ENCODE peak calls at places on chromosomes 12 and 14, in seven cellular contexts. X is A549, Y is suprapubic skin, U is sigmoid colon, W is H1, F is ovary, V is upper lobe of left lung. H is an unnamed sample.

GRCh38 chr12:62919827-62920226 is 15.1 kb downstream of the PPM1H start:
- DNase-seq in X (no peak), Y (no peak), U (no peak), W (no peak), F (peak; percentile 27), V (no peak), H (no peak)

GRCh38 chr12:1591543-1591942 is 2.8 kb downstream of the FBXL14 start:
- DNase-seq in X (no peak), Y (no peak), U (no peak), W (no peak), F (no peak), V (no peak), H (no peak)

GRCh38 chr14:67526676-67527459 is 6.2 kb upstream of the PLEKHH1 start:
- DNase-seq in X (peak; percentile 54), Y (no peak), U (no peak), W (no peak), F (peak; percentile 29), V (no peak), H (peak; percentile 49)

GRCh38 chr14:43568022-43568421 is 939.1 kb downstream of the FSCB start:
- DNase-seq in X (no peak), Y (no peak), U (no peak), W (no peak), F (no peak), V (no peak), H (no peak)

GRCh38 chr14:52700701-52701172 is 5.4 kb upstream of the ERO1A start:
- DNase-seq in X (no peak), Y (no peak), U (no peak), W (no peak), F (no peak), V (no peak), H (no peak)

GRCh38 chr14:50954811-50955372 is 10.6 kb upstream of the PYGL start:
- DNase-seq in X (peak; percentile 61), Y (no peak), U (no peak), W (no peak), F (no peak), V (no peak), H (no peak)

GRCh38 chr12:32893008-32893407 is 3.6 kb downstream of the PKP2 start:
- DNase-seq in X (no peak), Y (no peak), U (no peak), W (no peak), F (no peak), V (no peak), H (no peak)

GRCh38 chr12:100688451-100688864 is 106.1 kb upstream of the ANO4 start:
- DNase-seq in X (no peak), Y (no peak), U (no peak), W (no peak), F (no peak), V (no peak), H (no peak)

GRCh38 chr14:63267171-63267570 is 51.6 kb downstream of the GPHB5 start:
- DNase-seq in X (no peak), Y (no peak), U (no peak), W (no peak), F (no peak), V (no peak), H (no peak)

GRCh38 chr14:80955434-80955939 is at the start of gene TSHR:
- DNase-seq in X (peak; percentile 7), Y (no peak), U (no peak), W (no peak), F (no peak), V (no peak), H (no peak)

GRCh38 chr14:21455912-21456667 is at the start of gene CHD8:
- DNase-seq in X (peak; percentile 99), Y (peak; percentile 100), U (peak; percentile 100), W (peak; percentile 100), F (peak; percentile 99), V (peak; percentile 100), H (peak; percentile 100)
- TF ChIP-seq EP300 in X (no peak), Y (no peak), U (no peak), W (no peak), F (no peak), V (no peak), H (no peak)

GRCh38 chr14:68817513-68818212 is 24.8 kb upstream of the ZFP36L1 start:
- DNase-seq in X (no peak), Y (no peak), U (no peak), W (no peak), F (peak; percentile 41), V (no peak), H (no peak)

GRCh38 chr14:68820999-68821683 is 28.3 kb upstream of the ZFP36L1 start:
- DNase-seq in X (no peak), Y (no peak), U (no peak), W (no peak), F (no peak), V (no peak), H (no peak)

GRCh38 chr14:68820536-68820935 is 27.7 kb upstream of the ZFP36L1 start:
- DNase-seq in X (no peak), Y (no peak), U (no peak), W (no peak), F (no peak), V (no peak), H (no peak)

GRCh38 chr14:68820119-68820518 is 27.3 kb upstream of the ZFP36L1 start:
- DNase-seq in X (no peak), Y (no peak), U (no peak), W (no peak), F (no peak), V (no peak), H (no peak)

DNA sequence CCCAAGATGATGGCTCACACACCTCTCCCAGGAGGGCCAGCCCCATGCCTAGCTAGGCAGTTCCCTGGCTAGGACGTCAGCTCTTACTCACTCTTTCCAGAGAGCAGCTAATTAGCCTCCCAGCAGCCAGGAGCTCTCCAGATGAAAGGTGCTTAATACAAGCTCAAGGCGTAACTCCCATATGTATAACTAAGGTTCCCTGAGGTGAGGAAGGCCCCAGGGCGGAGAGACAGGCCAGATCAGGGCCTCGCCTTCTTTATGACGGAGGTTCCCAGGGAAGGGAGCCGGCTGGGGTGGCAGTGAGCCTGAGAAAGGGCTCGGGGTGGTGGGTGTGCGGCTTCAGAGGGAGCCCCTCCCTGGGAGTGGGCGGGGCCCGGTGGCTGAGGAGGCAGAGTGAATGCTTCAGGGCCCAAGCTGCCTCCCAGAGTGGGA is 26.4 kb upstream of the ZFP36L1 start:
- DNase-seq in X (no peak), Y (no peak), U (peak; percentile 88), W (no peak), F (peak; percentile 68), V (peak; percentile 69), H (peak; percentile 59)
- TF ChIP-seq EP300 in X (no peak), Y (no peak), U (no peak), W (no peak), F (no peak), V (no peak), H (no peak)

GRCh38 chr12:79549531-79550271 is 141.1 kb downstream of the PAWR start:
- DNase-seq in X (no peak), Y (no peak), U (no peak), W (no peak), F (no peak), V (no peak), H (no peak)

GRCh38 chr12:79547735-79548347 is 142.9 kb downstream of the PAWR start:
- DNase-seq in X (peak; percentile 66), Y (no peak), U (no peak), W (peak; percentile 46), F (peak; percentile 53), V (no peak), H (peak; percentile 43)

GRCh38 chr12:79546461-79547043 is 144.2 kb downstream of the PAWR start:
- DNase-seq in X (no peak), Y (no peak), U (no peak), W (no peak), F (no peak), V (no peak), H (no peak)

GRCh38 chr12:79548525-79548924 is 142.2 kb downstream of the PAWR start:
- DNase-seq in X (no peak), Y (no peak), U (no peak), W (no peak), F (no peak), V (no peak), H (no peak)

DNA sequence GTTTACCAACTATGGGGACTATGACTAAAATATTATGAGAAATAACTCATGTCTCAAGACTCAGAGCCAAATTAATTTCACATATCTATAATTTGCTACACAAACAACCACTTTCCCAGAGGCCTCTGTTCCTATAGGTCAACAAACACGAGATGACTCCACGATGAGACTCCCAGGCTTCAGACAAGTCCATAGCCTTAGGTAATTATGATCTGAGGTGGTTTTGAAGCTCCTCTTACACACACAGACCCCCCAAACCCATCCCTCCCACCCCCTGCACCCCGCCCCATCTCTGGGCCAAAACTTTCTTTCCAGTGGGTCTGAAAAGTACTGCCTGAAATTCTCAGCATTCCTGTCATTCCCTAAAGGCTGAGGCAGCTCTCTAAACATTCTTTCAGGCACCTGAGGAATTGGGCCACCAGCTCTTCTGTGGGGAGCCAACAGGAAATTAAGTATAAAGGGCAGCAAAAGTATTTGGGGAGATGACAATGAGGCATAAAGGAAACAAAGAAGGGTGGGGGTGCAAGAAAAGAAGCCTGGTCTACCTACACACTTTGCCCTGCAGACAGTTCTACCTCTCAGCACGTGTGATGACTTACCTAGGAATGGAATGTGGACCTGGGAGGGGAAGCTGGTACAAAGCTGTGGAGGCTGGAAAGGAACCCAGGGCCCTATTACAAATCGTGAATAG is 143.6 kb downstream of the PAWR start:
- DNase-seq in X (peak; percentile 81), Y (no peak), U (no peak), W (peak; percentile 86), F (no peak), V (peak; percentile 54), H (peak; percentile 34)
- TF ChIP-seq EP300 in X (peak; percentile 97), Y (no peak), U (no peak), W (no peak), F (no peak), V (peak; percentile 29), H (no peak)

DNA sequence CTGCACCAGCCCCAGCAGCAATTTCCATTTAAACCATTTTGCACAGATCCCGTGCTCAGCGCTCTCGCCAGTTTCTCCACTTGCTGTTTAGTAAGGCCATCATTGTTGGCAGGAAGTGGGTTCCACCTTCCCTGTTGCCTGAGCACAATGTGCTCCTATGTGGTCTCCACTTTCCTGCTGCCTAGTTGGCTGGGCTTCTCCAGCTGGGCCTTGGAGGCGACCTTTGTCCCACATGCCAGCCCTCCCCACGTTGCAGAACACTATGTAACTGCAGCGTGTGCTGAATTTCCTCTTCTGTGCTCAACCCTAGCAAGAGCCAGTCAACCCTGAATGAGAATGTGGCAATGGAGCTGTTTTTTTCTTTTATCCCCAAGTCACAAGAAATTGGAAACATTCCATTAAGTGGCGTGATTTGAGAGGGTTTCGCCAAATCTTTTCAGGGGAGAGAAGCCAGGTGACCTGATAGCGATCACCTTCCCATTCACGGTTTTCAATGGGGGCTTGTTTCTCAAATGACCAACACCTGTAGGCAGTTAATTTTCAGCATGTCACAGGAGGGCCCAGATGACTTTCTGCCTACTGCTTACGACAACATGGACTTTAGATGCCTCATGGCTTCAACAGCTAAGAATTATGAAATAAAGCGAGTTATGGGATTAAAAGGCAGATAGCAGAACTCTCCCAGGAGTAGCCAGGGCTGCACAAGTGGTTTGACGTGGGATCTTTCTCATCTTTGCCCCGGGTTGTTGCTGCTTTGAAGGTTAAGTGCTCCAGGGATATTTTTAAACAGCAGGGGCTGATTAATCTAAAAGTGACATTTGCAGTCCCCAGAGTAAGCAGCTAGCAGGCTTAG is at the start of gene ACACB:
- DNase-seq in X (no peak), Y (peak; percentile 80), U (peak; percentile 90), W (no peak), F (peak; percentile 43), V (peak; percentile 63), H (peak; percentile 78)
- TF ChIP-seq EP300 in X (no peak), Y (peak; percentile 60), U (peak; percentile 69), W (no peak), F (no peak), V (peak; percentile 66), H (peak; percentile 85)

GRCh38 chr14:74620497-74620921 is 8.5 kb upstream of the LTBP2 start:
- DNase-seq in X (peak; percentile 51), Y (no peak), U (no peak), W (no peak), F (no peak), V (no peak), H (no peak)
- TF ChIP-seq EP300 in X (no peak), Y (no peak), U (no peak), W (no peak), F (no peak), V (no peak), H (no peak)

H was measured in transverse colon.